ENCODE peak calls at places on chromosome 9, in nine cellular contexts. Z, F, M, S, R, I, L, A and J are unnamed samples.

GRCh38 chr9:591292-591691 is 250.2 kb upstream of the DMRT1 start:
- DNase-seq in Z (no peak), I (no peak), A (peak), L (no peak), F (no peak), M (no peak), R (peak), S (no peak), J (peak)

GRCh38 chr9:16154570-16155078 is 601.8 kb downstream of the CCDC171 start:
- DNase-seq in A (peak), F (peak), R (peak), L (no peak), M (no peak), S (no peak), I (no peak), Z (no peak), J (peak)

GRCh38 chr9:88458716-88459115 is 70.5 kb downstream of the SPIN1 start:
- DNase-seq in F (no peak), S (peak), I (no peak), A (peak), Z (no peak), L (no peak), R (no peak), M (no peak), J (no peak)

GRCh38 chr9:72362680-72363139 is 2.3 kb downstream of the ZFAND5 start:
- DNase-seq in I (no peak), Z (peak), F (peak), L (no peak), R (peak), A (peak), M (no peak), S (peak), J (peak)

GRCh38 chr9:101514056-101514455 is 19.6 kb upstream of the RNF20 start:
- DNase-seq in M (no peak), F (no peak), S (peak), R (no peak), A (peak), Z (no peak), L (no peak), I (no peak), J (no peak)

GRCh38 chr9:132049323-132049882 is 30.3 kb downstream of the MED27 start:
- DNase-seq in M (no peak), I (no peak), R (no peak), S (no peak), F (no peak), L (no peak), A (peak), Z (no peak), J (no peak)

GRCh38 chr9:127927457-127928231 is 2.9 kb downstream of the PIP5KL1 start:
- DNase-seq in F (peak), L (no peak), M (no peak), R (peak), A (no peak), I (no peak), S (no peak), Z (peak), J (no peak)

GRCh38 chr9:79655571-79655970 is 83.8 kb downstream of the TLE4 start:
- DNase-seq in L (no peak), R (no peak), M (no peak), F (no peak), A (no peak), Z (no peak), I (no peak), S (no peak), J (no peak)

GRCh38 chr9:93673271-93673843 is 97.0 kb downstream of the PHF2 start:
- DNase-seq in M (no peak), F (no peak), I (no peak), S (no peak), L (peak), Z (no peak), A (peak), R (no peak), J (no peak)

GRCh38 chr9:73370053-73370452 is 218.4 kb downstream of the ANXA1 start:
- DNase-seq in Z (no peak), M (no peak), S (no peak), R (no peak), L (no peak), A (no peak), F (no peak), I (no peak), J (no peak)

GRCh38 chr9:35616681-35617459 is 1.3 kb downstream of the CD72 start:
- DNase-seq in F (peak), M (no peak), S (peak), I (no peak), L (peak), R (peak), A (peak), Z (peak), J (peak)

GRCh38 chr9:75447281-75447680 is 359.0 kb downstream of the OSTF1 start:
- DNase-seq in F (no peak), A (no peak), S (no peak), R (no peak), Z (no peak), M (no peak), I (no peak), L (no peak), J (no peak)

GRCh38 chr9:114486205-114486963 is 18.9 kb downstream of the WHRN start:
- DNase-seq in Z (no peak), R (no peak), A (no peak), F (no peak), S (no peak), L (no peak), I (no peak), M (no peak), J (no peak)

GRCh38 chr9:108933231-108933630 is 693 bp downstream of the ELP1 start:
- DNase-seq in M (no peak), I (no peak), S (peak), F (no peak), L (no peak), Z (no peak), R (no peak), A (peak), J (no peak)

GRCh38 chr9:116910201-116910600 is 223.1 kb downstream of the TRIM32 start:
- DNase-seq in L (no peak), A (no peak), M (no peak), Z (no peak), S (no peak), I (no peak), R (no peak), F (no peak), J (no peak)

GRCh38 chr9:101366038-101366756 is 18.6 kb downstream of the BAAT start:
- DNase-seq in M (no peak), A (peak), R (no peak), Z (no peak), F (peak), S (peak), L (no peak), I (no peak), J (no peak)

GRCh38 chr9:33329117-33329563 is 38.8 kb downstream of the NFX1 start:
- DNase-seq in S (peak), Z (no peak), M (no peak), F (peak), L (no peak), I (no peak), A (peak), R (no peak), J (peak)

GRCh38 chr9:589723-590122 is 251.8 kb upstream of the DMRT1 start:
- DNase-seq in F (peak), R (no peak), S (peak), M (no peak), Z (no peak), I (peak), A (peak), L (no peak), J (peak)